ENCODE peak calls at places on chromosomes 3 and 15, in eight cellular contexts. B is upper lobe of right lung; R is immature natural killer cell; W is NCI-H1105; C is activated effector memory CD4-positive, alpha-beta T cell treated with Interleukin-2 at 50 U/mL for 16 hours; G is stimulated activated effector memory CD8-positive, alpha-beta T cell treated with anti-CD3 and anti-CD28 coated beads, Interleukin-12 subunit alpha, Interleukin-12 subunit beta, amount 100 ng/mL, for 72 hours; S is neuronal stem cell; D is amniotic stem cell. K is an unnamed sample.

GRCh38 chr15:68617777-68618176 is 39.0 kb downstream of the CORO2B start:
- DNase-seq in G (no peak), B (no peak), R (no peak), S (no peak), C (no peak), W (no peak), D (no peak), K (no peak)

GRCh38 chr15:51620647-51621046 is 1.9 kb downstream of the DMXL2 start:
- DNase-seq in W (no peak), G (no peak), D (no peak), B (no peak), C (no peak), S (no peak), R (no peak), K (no peak)

GRCh38 chr3:102102394-102102793 is 253.1 kb downstream of the NFKBIZ start:
- DNase-seq in W (no peak), B (no peak), C (no peak), G (no peak), S (no peak), D (no peak), R (no peak), K (no peak)

GRCh38 chr3:156256945-156257344 is 136.6 kb downstream of the KCNAB1 start:
- DNase-seq in D (no peak), S (no peak), C (no peak), B (no peak), R (no peak), G (no peak), W (no peak), K (no peak)

GRCh38 chr3:103923907-103924306 is 1442.8 kb upstream of the ALCAM start:
- DNase-seq in D (no peak), G (no peak), R (no peak), C (no peak), S (no peak), W (no peak), B (no peak), K (no peak)

GRCh38 chr3:192212979-192213378 is 514.4 kb downstream of the FGF12 start:
- DNase-seq in D (no peak), R (no peak), G (no peak), B (no peak), S (no peak), W (no peak), C (no peak), K (no peak)

GRCh38 chr3:87949189-87949878 is 109.5 kb downstream of the CGGBP1 start:
- DNase-seq in G (no peak), S (no peak), D (no peak), B (no peak), R (no peak), W (no peak), C (no peak), K (no peak)

GRCh38 chr3:68764554-68764953 is 167.8 kb downstream of the TAFA4 start:
- DNase-seq in C (no peak), R (no peak), S (no peak), W (no peak), G (no peak), B (no peak), D (no peak), K (no peak)

GRCh38 chr3:183253961-183254815 is 1.1 kb downstream of the B3GNT5 start:
- DNase-seq in R (peak), C (no peak), G (no peak), D (no peak), B (peak), S (no peak), W (peak), K (peak)